ENCODE peak calls at places on chromosome 12, in seven cellular contexts. R is upper lobe of right lung; O is activated CD4-positive, alpha-beta T cell treated with anti-CD3 and anti-CD28 coated beads for 24 hours; W is fibroblast of lung; P is uterus; Q is ACHN; I is posterior cingulate gyrus. A is an unnamed sample.

GRCh38 chr12:27592548-27592947 is 68.5 kb downstream of the PPFIBP1 start:
- DNase-seq in R (no peak), O (no peak), W (peak), P (peak), Q (no peak), I (no peak), A (peak)

GRCh38 chr12:93235881-93236280 is 141.8 kb upstream of the NUDT4 start:
- DNase-seq in R (no peak), O (no peak), W (no peak), P (no peak), Q (no peak), I (no peak), A (no peak)

GRCh38 chr12:108316153-108316892 is 22.8 kb downstream of the CMKLR1 start:
- DNase-seq in R (peak), O (no peak), W (no peak), P (no peak), Q (no peak), I (no peak), A (no peak)

GRCh38 chr12:52602552-52602951 is 1.3 kb upstream of the KRT72 start:
- DNase-seq in R (peak), O (no peak), W (no peak), P (no peak), Q (no peak), I (no peak), A (no peak)

GRCh38 chr12:57816855-57817151 is 1.7 kb downstream of the AVIL start:
- DNase-seq in R (no peak), O (no peak), W (peak), P (peak), Q (no peak), I (no peak), A (no peak)

GRCh38 chr12:52331833-52332232 is 10.6 kb upstream of the KRT83 start:
- DNase-seq in R (no peak), O (no peak), W (no peak), P (no peak), Q (no peak), I (no peak), A (no peak)

GRCh38 chr12:121538699-121539061 is 42.1 kb downstream of the KDM2B start:
- DNase-seq in R (no peak), O (no peak), W (no peak), P (no peak), Q (peak), I (no peak), A (no peak)

GRCh38 chr12:30874455-30875313 is 51.9 kb upstream of the TSPAN11 start:
- DNase-seq in R (no peak), O (no peak), W (no peak), P (no peak), Q (no peak), I (no peak), A (no peak)

GRCh38 chr12:2958432-2959193 is 584 bp upstream of the TEAD4 start:
- DNase-seq in R (peak), O (no peak), W (peak), P (peak), Q (peak), I (no peak), A (peak)

GRCh38 chr12:132465269-132466190 is 24.4 kb upstream of the FBRSL1 start:
- DNase-seq in R (no peak), O (no peak), W (no peak), P (no peak), Q (peak), I (no peak), A (peak)

GRCh38 chr12:25701290-25701689 is 148.2 kb upstream of the LMNTD1 start:
- DNase-seq in R (no peak), O (no peak), W (peak), P (no peak), Q (peak), I (no peak), A (no peak)

GRCh38 chr12:55972906-55973597 is 826 bp upstream of the RAB5B start:
- DNase-seq in R (no peak), O (no peak), W (peak), P (no peak), Q (no peak), I (no peak), A (no peak)

GRCh38 chr12:16573652-16574077 is 32.3 kb downstream of the LMO3 start:
- DNase-seq in R (peak), O (no peak), W (peak), P (peak), Q (no peak), I (no peak), A (no peak)

GRCh38 chr12:21476949-21477348 is 24.5 kb downstream of the RECQL start:
- DNase-seq in R (no peak), O (no peak), W (peak), P (no peak), Q (peak), I (no peak), A (no peak)

GRCh38 chr12:122021193-122021821 is 377 bp upstream of the BCL7A start:
- DNase-seq in R (peak), O (no peak), W (no peak), P (peak), Q (peak), I (no peak), A (peak)

GRCh38 chr12:4227046-4227445 is 46.5 kb upstream of the CCND2 start:
- DNase-seq in R (no peak), O (no peak), W (no peak), P (no peak), Q (no peak), I (no peak), A (no peak)